ENCODE peak calls at places on chromosomes 1 and 21, in six cellular contexts. Y, Z, G, O, K and F are unnamed samples.

GRCh38 chr1:210882414-210883221 is 251.3 kb downstream of the KCNH1 start:
- DNase-seq in K (no peak), G (no peak), O (peak), Z (peak), Y (no peak), F (no peak)

GRCh38 chr1:24992761-24993211 is 62.7 kb upstream of the RUNX3 start:
- DNase-seq in G (no peak), O (no peak), Y (no peak), K (no peak), Z (no peak), F (no peak)

GRCh38 chr1:225242611-225243010 is 185.2 kb downstream of the LBR start:
- DNase-seq in G (no peak), Z (no peak), K (no peak), O (no peak), Y (no peak), F (no peak)

GRCh38 chr1:210736681-210737080 is 397.3 kb downstream of the KCNH1 start:
- DNase-seq in K (no peak), Y (no peak), O (no peak), Z (no peak), G (no peak), F (no peak)

GRCh38 chr1:162177126-162177525 is 107.6 kb downstream of the NOS1AP start:
- DNase-seq in G (no peak), K (no peak), Z (no peak), Y (no peak), O (no peak), F (no peak)

GRCh38 chr1:87141556-87141955 is 187.1 kb upstream of the LMO4 start:
- DNase-seq in Z (no peak), K (no peak), Y (no peak), G (no peak), O (no peak), F (no peak)

GRCh38 chr1:223419115-223419514 is 25.9 kb downstream of the CCDC185 start:
- DNase-seq in O (no peak), Z (no peak), K (no peak), Y (no peak), G (no peak), F (no peak)

GRCh38 chr1:238738942-238739341 is 647.4 kb upstream of the CHRM3 start:
- DNase-seq in Y (no peak), O (no peak), Z (no peak), G (no peak), K (no peak), F (no peak)

GRCh38 chr1:247639381-247639981 is 34.1 kb downstream of the OR2G3 start:
- DNase-seq in Z (peak), O (no peak), K (peak), G (no peak), Y (peak), F (peak)

GRCh38 chr1:61079898-61080336 is 2.4 kb upstream of the NFIA start:
- DNase-seq in Y (peak), G (no peak), K (peak), Z (peak), O (peak), F (peak)

GRCh38 chr1:204283711-204284651 is 70.2 kb upstream of the GOLT1A start:
- DNase-seq in K (no peak), Z (peak), G (no peak), Y (no peak), O (no peak), F (no peak)

GRCh38 chr1:11413907-11414495 is 65.0 kb upstream of the DISP3 start:
- DNase-seq in Z (no peak), K (no peak), G (no peak), O (no peak), Y (no peak), F (no peak)

GRCh38 chr1:170321113-170321512 is 175.4 kb downstream of the NTMT2 start:
- DNase-seq in K (no peak), Z (peak), G (no peak), Y (no peak), O (no peak), F (no peak)

GRCh38 chr1:225655509-225656258 is 2.8 kb upstream of the ENAH start:
- DNase-seq in Y (peak), O (peak), G (no peak), K (peak), Z (peak), F (no peak)

GRCh38 chr1:180981596-180982387 is 40.9 kb downstream of the STX6 start:
- DNase-seq in Z (no peak), O (no peak), G (peak), K (no peak), Y (no peak), F (no peak)

GRCh38 chr1:156675715-156676311 is 1.4 kb downstream of the NES start:
- DNase-seq in O (no peak), Y (peak), G (no peak), Z (no peak), K (no peak), F (no peak)

GRCh38 chr1:95232646-95233320 is 1.2 kb upstream of the RWDD3 start:
- DNase-seq in K (no peak), Z (peak), G (no peak), Y (no peak), O (no peak), F (no peak)

GRCh38 chr21:45003331-45004058 is 63.7 kb downstream of the SLX9 start:
- DNase-seq in K (no peak), O (no peak), Z (no peak), Y (peak), G (no peak), F (peak)

GRCh38 chr1:229091721-229092136 is 179.2 kb upstream of the RAB4A start:
- DNase-seq in K (no peak), G (no peak), O (no peak), Y (no peak), Z (no peak), F (no peak)

GRCh38 chr1:203250936-203251335 is 21.5 kb upstream of the CHIT1 start:
- DNase-seq in O (no peak), K (no peak), Z (no peak), G (no peak), Y (no peak), F (no peak)

GRCh38 chr1:31955917-31956736 is 18.0 kb upstream of the PTP4A2 start:
- DNase-seq in Y (peak), Z (peak), O (peak), K (peak), G (no peak), F (peak)

DNA sequence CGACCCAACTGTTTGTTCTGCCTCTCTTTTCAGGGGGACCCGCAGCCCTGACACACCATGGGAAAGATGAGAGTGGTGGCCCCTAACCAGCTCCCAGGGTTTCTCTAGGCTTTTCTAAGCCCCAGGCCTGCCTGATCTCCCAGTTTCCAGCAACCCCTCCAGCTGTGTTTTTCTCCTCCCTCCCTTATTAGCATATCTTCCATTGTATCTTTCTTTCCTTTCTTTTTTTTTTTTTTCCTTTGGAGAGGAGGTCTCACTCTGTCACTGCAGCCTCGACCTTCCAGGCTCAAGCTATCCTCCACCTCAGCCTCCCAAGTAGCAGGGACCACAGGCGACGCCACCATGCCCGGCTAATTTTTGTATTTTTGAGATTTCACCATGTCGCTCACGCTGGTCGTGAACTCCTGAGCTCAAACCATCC is 1.8 kb upstream of the CERS2 start:
- DNase-seq in Y (no peak), Z (no peak), G (no peak), O (no peak), K (no peak), F (no peak)
- H3K27ac ChIP-seq in Y (peak), Z (no peak), G (no peak), O (no peak), K (no peak), F (peak)

DNA sequence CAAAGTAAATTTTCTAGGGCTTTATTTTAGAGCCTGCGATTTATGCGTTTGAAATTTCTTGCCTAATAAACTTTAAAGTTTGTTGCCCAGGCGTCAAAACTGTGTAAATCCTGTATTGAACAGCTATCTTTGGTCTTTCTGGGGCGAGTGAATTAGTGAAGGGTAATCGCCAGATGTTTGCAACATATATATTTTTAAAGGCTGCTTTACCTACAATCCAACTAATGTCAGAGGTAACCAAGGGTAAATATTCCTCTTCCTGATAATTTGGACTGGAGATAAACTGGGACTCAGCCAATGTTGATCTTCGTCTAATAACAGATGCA is 885 bp upstream of the PROX1 start:
- DNase-seq in Y (no peak), O (no peak), G (no peak), K (no peak), Z (no peak), F (no peak)
- H3K4me3 ChIP-seq in Y (peak), O (no peak), G (peak), K (peak), Z (peak), F (peak)

GRCh38 chr1:15571266-15571665 is 13.6 kb downstream of the AGMAT start:
- DNase-seq in G (no peak), Z (no peak), K (no peak), Y (no peak), O (no peak), F (no peak)
- H3K27ac ChIP-seq in G (peak), Z (no peak), K (no peak), Y (peak), O (no peak), F (no peak)

DNA sequence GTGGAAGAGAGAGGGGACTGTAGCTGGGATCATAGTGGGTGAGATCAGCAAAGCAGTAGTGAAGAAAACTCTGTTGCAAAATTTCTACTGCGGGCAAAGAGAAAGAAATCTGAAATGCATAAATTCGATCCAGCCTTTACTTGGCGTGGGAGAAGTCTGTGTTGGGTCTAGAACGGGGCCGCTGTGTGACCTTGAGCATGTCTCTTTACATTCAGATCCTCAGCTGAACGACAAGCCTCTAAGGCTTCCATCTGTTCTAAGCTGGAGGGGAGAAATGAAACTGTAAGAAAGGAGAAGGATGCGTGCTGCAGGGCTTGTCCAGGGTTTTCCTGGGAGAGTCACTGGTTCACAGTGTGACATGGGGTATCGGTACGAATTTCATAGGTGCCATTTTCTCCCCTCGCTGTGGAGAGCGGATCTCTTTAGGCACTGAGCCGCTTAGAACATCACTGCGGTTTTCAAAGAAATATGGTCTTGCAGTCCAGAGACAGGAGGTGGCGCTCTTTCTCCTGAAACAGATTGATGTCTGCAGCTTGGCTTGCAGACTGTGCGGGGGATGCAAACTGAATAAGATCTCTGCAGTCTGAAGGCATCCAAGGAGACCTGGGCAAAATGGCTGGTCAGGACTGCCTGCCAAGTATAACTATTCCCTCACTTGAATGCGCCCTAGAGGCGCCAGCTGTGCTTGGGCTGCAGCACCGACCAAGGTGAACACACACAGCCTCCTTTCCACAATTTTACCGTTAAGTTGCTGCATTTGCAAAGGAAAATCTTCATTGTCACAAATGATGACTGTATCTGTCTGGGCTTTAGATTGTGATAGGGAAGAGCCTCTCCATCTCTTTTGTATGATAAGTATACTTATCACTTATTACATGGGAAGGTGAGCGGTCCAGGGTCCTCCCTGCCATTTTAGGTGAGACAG is 104.1 kb downstream of the XCL2 start:
- DNase-seq in K (peak), Y (peak), O (peak), Z (peak), G (peak), F (peak)
- H3K4me3 ChIP-seq in K (no peak), Y (peak), O (no peak), Z (no peak), G (no peak), F (peak)

DNA sequence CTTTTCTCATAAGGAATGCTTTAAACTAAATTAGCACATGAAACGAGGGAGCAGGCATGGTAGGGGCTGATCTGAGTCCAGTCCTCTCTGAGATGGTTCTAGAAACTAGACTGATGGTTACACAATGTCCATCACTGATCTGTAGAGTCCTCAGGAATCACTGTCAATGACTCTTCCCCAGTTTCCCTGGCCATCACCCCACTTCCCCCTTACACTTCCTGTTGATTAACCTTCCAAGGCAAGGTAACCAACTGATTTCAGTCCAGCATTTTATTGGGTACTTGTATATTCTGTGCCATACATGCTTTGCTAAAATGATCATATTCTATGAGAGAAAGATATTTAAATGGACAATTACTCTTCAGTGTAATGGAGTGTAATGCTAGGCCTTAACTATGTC is 100.6 kb upstream of the ARTN start:
- DNase-seq in K (no peak), O (no peak), Y (no peak), Z (no peak), G (no peak), F (no peak)
- H3K27ac ChIP-seq in K (no peak), O (peak), Y (no peak), Z (no peak), G (peak), F (no peak)

GRCh38 chr1:155012052-155012546 is 9.5 kb downstream of the ZBTB7B start:
- DNase-seq in K (peak), Z (peak), G (peak), Y (peak), O (no peak), F (peak)

GRCh38 chr1:155010211-155010918 is 7.8 kb downstream of the ZBTB7B start:
- DNase-seq in Z (no peak), G (peak), Y (no peak), O (no peak), K (peak), F (no peak)

GRCh38 chr1:155012760-155013602 is 10.4 kb downstream of the ZBTB7B start:
- DNase-seq in K (no peak), O (no peak), G (no peak), Z (no peak), Y (no peak), F (no peak)

GRCh38 chr1:155011004-155011416 is 8.4 kb downstream of the ZBTB7B start:
- DNase-seq in K (no peak), Y (no peak), O (no peak), Z (no peak), G (peak), F (no peak)

DNA sequence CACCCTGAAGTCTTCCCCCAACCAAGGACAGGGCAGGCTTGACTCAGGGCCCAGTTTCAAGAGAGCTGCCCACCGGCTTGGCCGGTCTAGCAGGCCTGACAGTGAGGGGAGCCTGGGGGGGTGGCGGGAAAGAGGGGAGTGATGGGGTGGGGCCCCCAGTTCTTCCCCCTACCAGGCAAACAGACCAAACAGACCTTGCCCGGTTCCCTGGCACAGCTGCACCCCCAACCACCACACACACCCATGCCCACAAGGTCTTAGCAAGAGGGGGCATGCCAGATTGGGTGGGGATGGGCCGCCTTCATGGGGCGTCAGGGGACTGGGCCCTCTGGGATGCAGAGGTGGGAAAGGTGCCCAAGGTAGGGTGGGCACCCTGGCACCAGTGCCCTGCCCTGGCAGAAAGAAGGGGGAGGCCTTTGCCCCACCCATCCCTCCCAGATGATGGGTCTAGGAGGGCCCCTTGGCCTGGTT is 8.9 kb downstream of the ZBTB7B start:
- DNase-seq in G (no peak), K (no peak), Y (no peak), O (no peak), Z (no peak), F (no peak)
- H3K4me3 ChIP-seq in G (no peak), K (no peak), Y (no peak), O (no peak), Z (no peak), F (no peak)

DNA sequence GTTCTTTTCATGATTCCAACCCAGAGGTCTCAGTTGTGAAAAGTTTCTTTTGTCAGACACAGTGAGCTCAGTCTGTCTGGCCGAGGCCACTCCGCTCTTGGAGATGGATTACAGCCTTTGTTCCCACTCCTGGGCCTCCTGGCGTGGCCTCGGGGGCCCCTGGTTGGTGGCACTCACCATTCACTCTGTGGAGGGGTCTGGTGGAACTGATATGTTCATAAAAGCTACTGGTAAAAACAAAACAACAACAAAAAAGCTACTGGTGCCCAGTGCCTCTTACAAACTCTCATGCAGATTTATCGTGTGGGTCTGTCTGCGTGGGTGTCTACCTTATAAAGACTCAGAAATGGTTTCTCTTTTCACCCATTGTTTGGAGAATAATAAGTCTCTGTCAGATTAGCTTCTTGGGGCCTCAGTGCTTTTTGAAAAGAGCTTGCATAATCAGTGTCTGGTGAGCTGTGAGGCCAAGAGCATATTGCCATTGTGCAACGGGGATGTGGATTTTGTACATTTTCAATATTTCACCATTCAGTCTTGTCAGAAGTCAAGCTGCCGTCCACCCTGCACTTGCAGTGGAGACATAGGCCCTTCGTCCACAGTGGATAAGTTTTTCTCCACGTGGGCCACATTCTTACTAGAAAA is 86.7 kb downstream of the GALNT2 start:
- DNase-seq in Z (peak), Y (no peak), O (no peak), K (no peak), G (no peak), F (no peak)
- H3K27ac ChIP-seq in Z (peak), Y (peak), O (no peak), K (no peak), G (no peak), F (peak)